ENCODE peak calls at places on chromosomes 7 and 10, in seven cellular contexts. G is endothelial cell of umbilical vein; V is epithelial cell of prostate; B is effector memory CD8-positive, alpha-beta T cell; H is GM18507; S is HuH-7.5; P is AG10803. R is an unnamed sample.

GRCh38 chr7:76246804-76247389 is 45.2 kb downstream of the SRRM3 start:
- DNase-seq in G (no peak), V (no peak), B (no peak), H (no peak), S (no peak), P (no peak), R (no peak)

GRCh38 chr7:40544277-40544723 is 409.5 kb downstream of the SUGCT start:
- DNase-seq in G (no peak), V (no peak), B (no peak), H (no peak), S (no peak), P (peak), R (peak)

GRCh38 chr10:15427836-15428414 is 56.8 kb upstream of the FAM171A1 start:
- DNase-seq in G (peak), V (no peak), B (no peak), H (no peak), S (no peak), P (peak), R (peak)

GRCh38 chr10:15558136-15558535 is 161.6 kb downstream of the ITGA8 start:
- DNase-seq in G (no peak), V (no peak), B (no peak), H (no peak), S (no peak), P (peak), R (peak)

GRCh38 chr7:35584990-35585389 is 109.9 kb downstream of the HERPUD2 start:
- DNase-seq in G (no peak), V (no peak), B (no peak), H (no peak), S (no peak), P (no peak), R (peak)

GRCh38 chr10:74892874-74893273 is 66.5 kb downstream of the KAT6B start:
- DNase-seq in G (no peak), V (no peak), B (no peak), H (no peak), S (no peak), P (no peak), R (no peak)

GRCh38 chr10:3333426-3333825 is 160.8 kb upstream of the PITRM1 start:
- DNase-seq in G (no peak), V (no peak), B (no peak), H (no peak), S (no peak), P (no peak), R (no peak)

GRCh38 chr10:57294698-57295097 is 933.6 kb upstream of the ZWINT start:
- DNase-seq in G (no peak), V (no peak), B (no peak), H (no peak), S (no peak), P (no peak), R (no peak)

GRCh38 chr7:2521952-2522591 is 2.5 kb downstream of the LFNG start:
- DNase-seq in G (peak), V (no peak), B (peak), H (no peak), S (no peak), P (no peak), R (peak)

GRCh38 chr7:106476751-106477150 is 184.2 kb downstream of the CCDC71L start:
- DNase-seq in G (no peak), V (no peak), B (no peak), H (no peak), S (no peak), P (no peak), R (no peak)

GRCh38 chr10:62380002-62380401 is 5.8 kb downstream of the ZNF365 start:
- DNase-seq in G (no peak), V (peak), B (no peak), H (no peak), S (no peak), P (peak), R (peak)

GRCh38 chr10:104076743-104077160 is 8.9 kb downstream of the COL17A1 start:
- DNase-seq in G (peak), V (no peak), B (no peak), H (no peak), S (no peak), P (peak), R (no peak)

GRCh38 chr7:55130554-55131198 is 111.9 kb downstream of the EGFR start:
- DNase-seq in G (no peak), V (no peak), B (no peak), H (no peak), S (no peak), P (peak), R (peak)

GRCh38 chr10:3271385-3272115 is 99.0 kb upstream of the PITRM1 start:
- DNase-seq in G (peak), V (no peak), B (no peak), H (no peak), S (no peak), P (no peak), R (no peak)

GRCh38 chr7:30559566-30559965 is 35.1 kb upstream of the GARS1 start:
- DNase-seq in G (peak), V (no peak), B (no peak), H (no peak), S (no peak), P (peak), R (peak)

GRCh38 chr7:38318803-38319416 is 45.5 kb upstream of the TARP start:
- DNase-seq in G (peak), V (peak), B (no peak), H (peak), S (peak), P (peak), R (peak)

GRCh38 chr7:22445140-22445722 is 54.8 kb downstream of the STEAP1B start:
- DNase-seq in G (peak), V (no peak), B (no peak), H (no peak), S (no peak), P (peak), R (no peak)

GRCh38 chr10:133325392-133325760 is 11.3 kb downstream of the CALY start:
- DNase-seq in G (no peak), V (no peak), B (no peak), H (no peak), S (no peak), P (no peak), R (peak)

GRCh38 chr7:23373151-23374004 is 74.2 kb downstream of the MALSU1 start:
- DNase-seq in G (peak), V (no peak), B (no peak), H (no peak), S (no peak), P (no peak), R (no peak)

GRCh38 chr7:134034652-134035051 is 92.5 kb upstream of the LRGUK start:
- DNase-seq in G (no peak), V (peak), B (no peak), H (no peak), S (no peak), P (no peak), R (no peak)

R was measured in mesenchymal stem cell.